ENCODE peak calls at places on chromosomes 11 and 22, in seven cellular contexts. R is foreskin fibroblast, V is Ammon's horn, B is upper lobe of right lung, W is ELF-1, D is NCI-H460, E is stomach. L is an unnamed sample.

GRCh38 chr22:29150701-29151100 is 55.0 kb upstream of the EMID1 start:
- DNase-seq in V (no peak), B (no peak), R (no peak), W (no peak), E (peak), D (no peak), L (no peak)

GRCh38 chr11:15744693-15745092 is 611.7 kb downstream of the SOX6 start:
- DNase-seq in R (no peak), D (no peak), B (no peak), W (no peak), V (no peak), E (no peak), L (no peak)

GRCh38 chr22:50007057-50007511 is 5.5 kb downstream of the IL17REL start:
- DNase-seq in R (no peak), W (no peak), B (peak), E (no peak), D (no peak), V (no peak), L (no peak)

GRCh38 chr22:50600967-50601668 is 525 bp downstream of the MAPK8IP2 start:
- DNase-seq in E (no peak), V (no peak), D (no peak), W (no peak), B (no peak), R (no peak), L (no peak)

GRCh38 chr22:46660604-46661201 is 40.5 kb downstream of the GRAMD4 start:
- DNase-seq in D (no peak), R (no peak), E (peak), W (no peak), V (peak), B (no peak), L (peak)

GRCh38 chr11:14973621-14974020 is 1.5 kb upstream of the CALCA start:
- DNase-seq in R (no peak), E (no peak), B (peak), D (no peak), V (no peak), W (peak), L (peak)

GRCh38 chr11:72079776-72080325 is 491 bp downstream of the NUMA1 start:
- DNase-seq in W (peak), E (peak), R (no peak), B (no peak), D (no peak), V (no peak), L (peak)

GRCh38 chr22:44972363-44973083 is 37.3 kb downstream of the PHF21B start:
- DNase-seq in B (no peak), E (no peak), R (no peak), W (no peak), D (no peak), V (peak), L (no peak)

GRCh38 chr22:43404673-43405385 is 7.0 kb upstream of the MPPED1 start:
- DNase-seq in V (no peak), R (no peak), W (no peak), E (peak), B (no peak), D (no peak), L (no peak)

GRCh38 chr11:120854988-120855387 is 168.9 kb upstream of the TBCEL start:
- DNase-seq in W (no peak), B (no peak), V (no peak), R (peak), E (no peak), D (no peak), L (no peak)

GRCh38 chr11:104254347-104254746 is 90.4 kb upstream of the PDGFD start:
- DNase-seq in E (peak), D (peak), W (peak), R (peak), V (no peak), B (peak), L (peak)

GRCh38 chr11:88579466-88579865 is 241.9 kb upstream of the CTSC start:
- DNase-seq in D (no peak), R (no peak), V (no peak), E (no peak), W (no peak), B (no peak), L (no peak)

GRCh38 chr22:46046299-46046685 is 69.3 kb upstream of the WNT7B start:
- DNase-seq in B (no peak), W (no peak), V (no peak), D (no peak), E (no peak), R (no peak), L (no peak)

GRCh38 chr22:42171946-42172345 is 41.3 kb upstream of the CYP2D6 start:
- DNase-seq in B (no peak), R (no peak), W (peak), D (no peak), V (peak), E (no peak), L (no peak)

GRCh38 chr11:84902445-84902844 is 724.7 kb downstream of the DLG2 start:
- DNase-seq in R (no peak), W (no peak), E (no peak), D (no peak), B (no peak), V (no peak), L (no peak)

GRCh38 chr11:87662287-87662686 is 513.0 kb downstream of the RAB38 start:
- DNase-seq in W (no peak), D (no peak), R (no peak), E (no peak), B (no peak), V (peak), L (no peak)

GRCh38 chr11:111976614-111977140 is 39.5 kb downstream of the DIXDC1 start:
- DNase-seq in W (peak), E (no peak), R (no peak), V (no peak), B (no peak), D (no peak), L (peak)

GRCh38 chr11:33687733-33688479 is 12.7 kb downstream of the C11orf91 start:
- DNase-seq in E (no peak), R (peak), W (peak), D (peak), V (peak), B (no peak), L (peak)

GRCh38 chr11:108568183-108568858 is 25.2 kb downstream of the EXPH5 start:
- DNase-seq in B (no peak), V (peak), W (no peak), R (no peak), E (peak), D (no peak), L (peak)

GRCh38 chr11:118406599-118407166 is 5.3 kb downstream of the ATP5MG start:
- DNase-seq in D (no peak), W (no peak), B (no peak), E (no peak), V (no peak), R (no peak), L (no peak)

GRCh38 chr11:95563173-95563572 is 226.4 kb downstream of the FAM76B start:
- DNase-seq in V (no peak), B (no peak), D (no peak), E (no peak), R (no peak), W (no peak), L (no peak)

GRCh38 chr11:68436985-68437926 is 23.3 kb upstream of the PPP6R3 start:
- DNase-seq in D (peak), B (no peak), V (no peak), R (peak), E (no peak), W (peak), L (no peak)

GRCh38 chr11:70323811-70324210 is 53.3 kb downstream of the PPFIA1 start:
- DNase-seq in R (no peak), V (no peak), B (no peak), W (no peak), E (no peak), D (no peak), L (no peak)

GRCh38 chr11:84830372-84830771 is 796.8 kb downstream of the DLG2 start:
- DNase-seq in E (no peak), V (no peak), W (no peak), D (no peak), B (no peak), R (no peak), L (no peak)

GRCh38 chr11:3853935-3854659 is 1.4 kb upstream of the STIM1 start:
- DNase-seq in E (peak), D (no peak), V (no peak), B (no peak), W (no peak), R (no peak), L (peak)

GRCh38 chr11:106344392-106344791 is 266.9 kb downstream of the AASDHPPT start:
- DNase-seq in E (no peak), V (no peak), R (peak), D (no peak), W (no peak), B (no peak), L (no peak)

GRCh38 chr22:46433318-46433717 is 97.8 kb downstream of the TRMU start:
- DNase-seq in E (no peak), B (no peak), V (no peak), R (no peak), W (no peak), D (no peak), L (no peak)

GRCh38 chr11:8167796-8168195 is 1.0 kb downstream of the RIC3 start:
- DNase-seq in E (no peak), R (no peak), B (no peak), D (no peak), V (no peak), W (no peak), L (no peak)

GRCh38 chr11:48024635-48025071 is 44.3 kb downstream of the PTPRJ start:
- DNase-seq in W (no peak), B (no peak), R (no peak), E (no peak), D (no peak), V (no peak), L (no peak)

GRCh38 chr11:73931039-73931645 is 19.7 kb upstream of the DNAJB13 start:
- DNase-seq in E (peak), W (peak), V (peak), R (peak), B (no peak), D (peak), L (no peak)

GRCh38 chr11:70176940-70177689 is 26.0 kb upstream of the FADD start:
- DNase-seq in V (no peak), B (no peak), R (no peak), W (peak), D (peak), E (peak), L (no peak)

GRCh38 chr11:46333129-46333947 is 13.9 kb upstream of the DGKZ start:
- DNase-seq in E (no peak), R (no peak), B (no peak), W (peak), V (no peak), D (no peak), L (no peak)

GRCh38 chr11:119018074-119018938 is at the start of the genes RPS25 and TRAPPC4:
- DNase-seq in B (peak), E (peak), R (peak), D (peak), V (peak), W (peak), L (peak)

GRCh38 chr22:24592846-24593809 is at the start of gene LRRC75B:
- DNase-seq in W (peak), V (peak), B (peak), E (peak), R (peak), D (peak), L (peak)

GRCh38 chr11:44726278-44727113 is at the start of gene TSPAN18:
- DNase-seq in B (no peak), R (no peak), W (peak), D (no peak), E (no peak), V (no peak), L (peak)

L was measured in body of pancreas.